ENCODE peak calls at places on chromosomes 7 and 10, in four cellular contexts. A is A549, P is HepG2, G is GM12878. F is an unnamed sample.

GRCh38 chr10:77530011-77530410 is 107.6 kb downstream of the KCNMA1 start:
- DNase-seq in P (no peak), A (no peak), G (no peak), F (no peak)

GRCh38 chr7:47709051-47709450 is 127.1 kb upstream of the TNS3 start:
- DNase-seq in A (no peak), P (no peak), G (no peak), F (no peak)

GRCh38 chr10:114714281-114714741 is 56.2 kb upstream of the ABLIM1 start:
- DNase-seq in G (no peak), P (peak), A (peak), F (no peak)

GRCh38 chr10:5040781-5041470 is 37.3 kb upstream of the AKR1C2 start:
- DNase-seq in A (no peak), G (no peak), P (peak), F (no peak)

GRCh38 chr7:109154748-109155147 is 585.1 kb downstream of the DNAJB9 start:
- DNase-seq in A (no peak), G (no peak), P (no peak), F (no peak)

GRCh38 chr10:124155781-124156401 is 62.5 kb upstream of the CHST15 start:
- DNase-seq in A (no peak), P (no peak), G (no peak), F (no peak)

GRCh38 chr10:113335603-113336002 is 217.2 kb upstream of the HABP2 start:
- DNase-seq in P (no peak), G (no peak), A (no peak), F (no peak)

GRCh38 chr7:107712025-107712424 is 31.9 kb upstream of the CBLL1 start:
- DNase-seq in P (no peak), G (no peak), A (no peak), F (no peak)

GRCh38 chr10:79159785-79160184 is 91.0 kb downstream of the ZMIZ1 start:
- DNase-seq in A (no peak), P (no peak), G (no peak), F (no peak)

GRCh38 chr10:93495654-93496321 is 624 bp upstream of the CEP55 start:
- DNase-seq in P (peak), G (no peak), A (peak), F (peak)

GRCh38 chr7:39336457-39336856 is 229.7 kb upstream of the YAE1 start:
- DNase-seq in P (no peak), A (no peak), G (no peak), F (no peak)

GRCh38 chr10:79383974-79384606 is 36.8 kb downstream of the PPIF start:
- DNase-seq in P (no peak), A (no peak), G (no peak), F (peak)

GRCh38 chr10:127906548-127907377 is at the start of gene PTPRE:
- DNase-seq in A (peak), P (no peak), G (no peak), F (peak)

GRCh38 chr10:131728829-131729228 is 172.0 kb upstream of the PPP2R2D start:
- DNase-seq in P (no peak), G (no peak), A (no peak), F (no peak)

GRCh38 chr10:35934637-35934995 is 292.5 kb upstream of the FZD8 start:
- DNase-seq in P (no peak), G (no peak), A (no peak), F (no peak)

GRCh38 chr7:47591655-47592572 is 10.0 kb upstream of the TNS3 start:
- DNase-seq in G (no peak), P (peak), A (peak), F (no peak)

GRCh38 chr7:155694846-155695245 is 50.4 kb downstream of the RBM33 start:
- DNase-seq in G (no peak), A (no peak), P (no peak), F (no peak)

GRCh38 chr7:132394283-132395003 is 181.8 kb downstream of the PLXNA4 start:
- DNase-seq in G (no peak), P (no peak), A (no peak), F (no peak)

GRCh38 chr7:35571596-35572240 is 123.2 kb downstream of the HERPUD2 start:
- DNase-seq in G (no peak), A (no peak), P (no peak), F (no peak)

GRCh38 chr7:2170576-2171521 is 61.9 kb downstream of the MAD1L1 start:
- DNase-seq in P (peak), G (no peak), A (no peak), F (no peak)

GRCh38 chr7:21086688-21087087 is 300.0 kb upstream of the SP8 start:
- DNase-seq in A (no peak), G (no peak), P (no peak), F (no peak)

GRCh38 chr7:101935521-101936141 is 118.2 kb downstream of the CUX1 start:
- DNase-seq in P (no peak), G (no peak), A (no peak), F (no peak)

GRCh38 chr10:88540355-88540754 is 42.8 kb downstream of the RNLS start:
- DNase-seq in G (no peak), P (no peak), A (no peak), F (no peak)

GRCh38 chr7:271266-272107 is 18.5 kb upstream of the FOXL3 start:
- DNase-seq in A (no peak), P (no peak), G (no peak), F (no peak)

GRCh38 chr10:131033166-131034085 is 278.1 kb downstream of the TCERG1L start:
- DNase-seq in P (no peak), G (no peak), A (no peak), F (no peak)

GRCh38 chr7:152544481-152544927 is 108.7 kb upstream of the KMT2C start:
- DNase-seq in A (no peak), P (no peak), G (no peak), F (no peak)

GRCh38 chr10:5563991-5564536 is 39.3 kb downstream of the CALML3 start:
- DNase-seq in A (no peak), G (no peak), P (no peak), F (no peak)

GRCh38 chr10:15658099-15658702 is 61.5 kb downstream of the ITGA8 start:
- DNase-seq in A (no peak), P (no peak), G (no peak), F (peak)

GRCh38 chr10:4025339-4025738 is 240.3 kb upstream of the KLF6 start:
- DNase-seq in A (no peak), P (no peak), G (no peak), F (no peak)
- TF ChIP-seq CEBPB in A (no peak), P (no peak), G (no peak), F (no peak)

GRCh38 chr7:28761485-28761884 is 196.6 kb downstream of the TRIL start:
- DNase-seq in A (no peak), G (no peak), P (no peak), F (no peak)
- TF ChIP-seq CHD4 in A (no peak), G (no peak), P (no peak), F (no peak)

GRCh38 chr7:158821173-158822021 is 7.9 kb downstream of the ESYT2 start:
- DNase-seq in G (no peak), P (peak), A (peak), F (peak)
- TF ChIP-seq CEBPB in G (no peak), P (no peak), A (no peak), F (no peak)

DNA sequence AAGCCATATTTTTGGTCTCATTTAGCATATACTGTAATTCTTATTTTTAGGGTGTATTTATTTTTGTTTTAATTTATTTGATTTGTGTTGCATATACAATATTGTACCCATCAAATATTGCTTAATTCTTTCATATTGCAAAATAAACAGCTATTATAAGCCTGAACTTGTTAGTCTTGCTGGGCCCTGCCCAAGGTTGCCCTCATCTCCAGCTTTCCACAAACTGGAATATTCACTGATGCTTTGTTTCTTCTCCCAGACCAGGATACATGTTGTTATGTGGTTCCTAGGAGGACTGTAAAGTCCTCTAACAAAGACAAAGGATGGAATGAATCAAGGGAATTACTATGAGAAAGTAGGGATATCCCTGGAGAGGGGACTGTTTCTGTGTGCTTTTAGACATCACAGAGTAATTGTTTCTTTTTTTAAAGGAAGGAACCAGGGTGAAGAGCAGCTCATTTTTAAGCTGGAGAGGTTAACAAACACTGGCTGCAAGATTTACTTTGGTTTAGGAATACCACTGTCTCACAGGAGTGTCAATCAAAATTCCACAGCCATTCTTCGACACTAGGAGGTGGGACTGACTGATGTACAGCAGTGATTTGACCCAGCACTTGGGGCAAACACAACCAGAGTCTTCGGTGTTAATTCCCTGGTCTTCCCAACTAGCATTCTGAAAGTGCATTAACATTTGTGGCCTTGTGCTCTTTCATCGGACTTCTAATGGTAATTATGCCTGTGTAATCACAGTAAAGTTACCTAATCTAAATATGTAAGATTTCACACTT is 14.8 kb upstream of the CD36 start:
- DNase-seq in A (no peak), G (no peak), P (peak), F (no peak)
- TF ChIP-seq CHD4 in A (no peak), G (no peak), P (no peak), F (no peak)

DNA sequence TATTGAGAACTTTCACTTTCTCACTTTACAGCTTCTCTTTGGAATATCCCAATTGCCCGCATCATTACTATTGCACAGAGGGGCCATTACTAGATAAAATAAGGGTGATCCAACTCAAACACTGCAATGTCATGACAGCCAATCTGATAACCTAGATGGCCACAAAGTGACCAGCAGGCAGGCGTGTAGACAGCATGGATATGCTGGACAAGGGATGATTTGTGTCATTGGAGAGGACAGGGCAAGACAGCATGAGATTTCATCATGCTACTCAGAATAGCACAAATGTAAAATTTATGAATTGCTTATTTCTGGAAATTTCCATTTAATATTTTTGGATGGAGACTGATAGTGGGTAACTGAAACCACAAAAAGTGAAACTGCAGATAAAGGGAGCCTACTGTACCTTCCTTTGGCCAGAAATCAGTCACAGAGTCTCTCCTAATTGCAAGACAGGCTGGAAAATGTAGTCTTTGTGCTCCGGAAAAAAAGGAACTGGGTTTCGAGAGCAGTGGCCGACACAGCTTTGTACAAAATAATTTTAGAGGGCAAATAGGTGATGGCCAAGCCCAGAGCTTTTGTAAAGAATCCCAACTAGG is 6.1 kb upstream of the GSDME start:
- DNase-seq in G (no peak), P (no peak), A (no peak), F (peak)
- TF ChIP-seq CEBPB in G (no peak), P (no peak), A (no peak), F (peak)

GRCh38 chr10:106506509-106507265 is 657.8 kb downstream of the SORCS1 start:
- DNase-seq in A (no peak), G (no peak), P (no peak), F (no peak)
- TF ChIP-seq CHD4 in A (no peak), G (no peak), P (no peak), F (no peak)

DNA sequence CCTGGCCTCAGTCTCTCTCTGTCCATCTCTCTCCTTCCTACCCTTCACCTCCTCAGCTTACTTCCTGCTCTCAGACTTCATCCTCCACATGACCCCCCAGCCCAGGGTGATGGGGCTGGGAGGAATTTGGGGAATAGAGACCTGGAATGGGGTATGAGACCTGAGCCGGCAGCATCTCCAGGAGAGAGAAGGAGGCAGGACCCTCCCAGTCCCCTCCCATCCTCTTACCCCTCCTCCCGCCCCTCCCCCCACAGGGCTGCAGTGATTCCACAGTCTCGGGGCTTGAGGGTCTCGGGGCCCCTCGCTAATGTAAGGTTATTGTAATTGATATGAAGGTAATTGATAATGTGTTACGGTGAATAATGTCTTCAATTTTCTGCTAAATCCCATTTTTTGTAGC is 77.4 kb upstream of the PAX2 start:
- DNase-seq in A (no peak), G (no peak), P (no peak), F (no peak)
- TF ChIP-seq CEBPB in A (no peak), G (no peak), P (no peak), F (no peak)

GRCh38 chr10:71618598-71618997 is 101.0 kb downstream of the C10orf105 start:
- DNase-seq in A (no peak), P (no peak), G (no peak), F (no peak)
- TF ChIP-seq CHD4 in A (no peak), P (no peak), G (no peak), F (no peak)

GRCh38 chr7:158348446-158348845 is 239.2 kb downstream of the PTPRN2 start:
- DNase-seq in P (no peak), A (no peak), G (no peak), F (no peak)
- TF ChIP-seq CEBPB in P (no peak), A (no peak), G (no peak), F (no peak)

F was measured in K562.